ENCODE peak calls at places on chromosomes 4 and X, in four cellular contexts. Y is GM10248, M is lower leg skin, U is astrocyte of the cerebellum. E is an unnamed sample.

GRCh38 chr4:12036450-12036849 is 607.8 kb upstream of the HS3ST1 start:
- DNase-seq in Y (no peak), M (no peak), U (no peak), E (no peak)

GRCh38 chr4:139876328-139876941 is 210.8 kb downstream of the MGST2 start:
- DNase-seq in U (no peak), Y (no peak), M (no peak), E (no peak)

GRCh38 chrX:12021708-12022107 is 116.6 kb upstream of the FRMPD4 start:
- DNase-seq in Y (no peak), U (no peak), M (no peak), E (no peak)

GRCh38 chrX:150362599-150363481 is at the start of gene MAMLD1:
- DNase-seq in M (peak; percentile 72), Y (no peak), U (no peak), E (no peak)

GRCh38 chr4:164204434-164204833 is 549.5 kb upstream of the SMIM31 start:
- DNase-seq in U (peak; percentile 80), M (no peak), Y (no peak), E (no peak)

GRCh38 chr4:31461425-31461824 is 741.3 kb downstream of the PCDH7 start:
- DNase-seq in U (no peak), M (peak; percentile 29), Y (no peak), E (no peak)

GRCh38 chr4:161577604-161578301 is 586.0 kb downstream of the FSTL5 start:
- DNase-seq in Y (no peak), U (peak; percentile 53), M (no peak), E (no peak)

GRCh38 chrX:15299945-15300851 is 15.2 kb downstream of the ASB11 start:
- DNase-seq in Y (no peak), U (no peak), M (no peak), E (no peak)

GRCh38 chrX:57134702-57135101 is 2.5 kb downstream of the SPIN2A start:
- DNase-seq in M (no peak), Y (no peak), U (no peak), E (no peak)

GRCh38 chr4:152460488-152460887 is 75.4 kb downstream of the FBXW7 start:
- DNase-seq in Y (peak; percentile 34), M (no peak), U (peak; percentile 49), E (no peak)
- TF ChIP-seq CTCF in Y (peak; percentile 38), M (no peak), U (no peak), E (no peak)

GRCh38 chrX:30275498-30275897 is 28.6 kb downstream of the MAGEB1 start:
- DNase-seq in Y (no peak), U (no peak), M (no peak), E (no peak)
- TF ChIP-seq CTCF in Y (peak; percentile 7), U (no peak), M (no peak), E (no peak)

DNA sequence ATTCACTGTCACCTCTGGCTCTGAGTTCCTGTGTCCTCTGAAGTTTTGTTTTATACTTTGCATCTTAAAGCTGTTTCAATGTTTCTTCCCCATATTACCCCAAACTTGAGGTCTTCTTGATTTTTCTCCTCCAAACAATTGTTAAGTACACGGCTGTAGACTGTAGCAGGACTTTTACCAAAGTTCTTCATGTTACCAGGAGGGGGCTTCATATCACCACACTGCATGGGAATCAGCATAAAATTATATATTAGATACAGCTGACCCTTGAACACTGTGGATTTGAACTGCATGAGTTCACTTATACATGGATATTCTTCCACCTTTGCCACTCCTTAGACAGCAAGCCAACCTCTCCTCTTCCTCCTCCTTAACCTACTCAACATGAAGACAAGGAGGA is 56.6 kb downstream of the SPATA18 start:
- DNase-seq in U (no peak), M (no peak), Y (no peak), E (no peak)
- TF ChIP-seq CTCF in U (no peak), M (no peak), Y (no peak), E (no peak)

DNA sequence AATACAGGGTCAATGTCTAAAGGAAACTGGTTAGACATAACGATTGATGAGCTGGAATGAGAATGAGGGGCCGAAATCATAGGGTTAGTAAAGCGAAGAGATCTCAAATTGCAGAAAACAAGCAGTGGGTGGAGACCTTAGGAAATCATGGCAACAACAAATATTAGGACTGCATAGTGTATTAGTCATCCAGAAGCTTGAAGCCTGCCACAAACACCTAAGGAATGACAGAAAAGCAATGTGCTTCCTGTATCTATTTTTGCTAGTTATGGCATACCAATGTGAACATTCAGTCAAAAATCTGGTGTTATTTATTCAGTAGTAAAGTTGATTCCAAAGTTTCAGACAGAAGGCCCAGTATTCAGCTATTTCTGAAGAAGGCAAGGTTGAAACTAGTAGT is 410.9 kb upstream of the CT83 start:
- DNase-seq in Y (no peak), M (no peak), U (no peak), E (no peak)
- TF ChIP-seq CTCF in Y (no peak), M (no peak), U (no peak), E (no peak)

GRCh38 chr4:79042079-79042674 is 102.9 kb upstream of the PAQR3 start:
- DNase-seq in Y (no peak), U (peak; percentile 32), M (no peak), E (no peak)
- TF ChIP-seq CTCF in Y (peak; percentile 59), U (peak; percentile 62), M (no peak), E (no peak)